ENCODE peak calls at places on chromosomes 16 and 17, in eight cellular contexts. One of them, this sample, is unnamed.

GRCh38 chr17:10073905-10074304 is 124.5 kb downstream of the GAS7 start:
- DNase-seq in ureter: no peak
- DNase-seq in hepatic stellate cell: no peak
- DNase-seq in activated CD4-positive, alpha-beta T cell treated with anti-CD3 and anti-CD28 coated beads, Interleukin-2, amount 10 ng/mL, durations not matched to agents 7 days and 5 days: no peak
- DNase-seq in mesothelial cell of epicardium: no peak
- DNase-seq in mucosa of gallbladder: no peak
- DNase-seq in GM12892: no peak
- DNase-seq in M059J: no peak
- DNase-seq in this sample: no peak

GRCh38 chr17:78995761-78996451 is 13.7 kb downstream of the CANT1 start:
- DNase-seq in ureter: peak
- DNase-seq in hepatic stellate cell: no peak
- DNase-seq in activated CD4-positive, alpha-beta T cell treated with anti-CD3 and anti-CD28 coated beads, Interleukin-2, amount 10 ng/mL, durations not matched to agents 7 days and 5 days: no peak
- DNase-seq in mesothelial cell of epicardium: no peak
- DNase-seq in mucosa of gallbladder: peak
- DNase-seq in GM12892: no peak
- DNase-seq in M059J: no peak
- DNase-seq in this sample: peak

GRCh38 chr16:74950511-74950910 is 34.4 kb downstream of the WDR59 start:
- DNase-seq in ureter: no peak
- DNase-seq in hepatic stellate cell: no peak
- DNase-seq in activated CD4-positive, alpha-beta T cell treated with anti-CD3 and anti-CD28 coated beads, Interleukin-2, amount 10 ng/mL, durations not matched to agents 7 days and 5 days: no peak
- DNase-seq in mesothelial cell of epicardium: no peak
- DNase-seq in mucosa of gallbladder: no peak
- DNase-seq in GM12892: no peak
- DNase-seq in M059J: no peak
- DNase-seq in this sample: no peak

GRCh38 chr17:51263001-51263400 is 2.7 kb downstream of the UTP18 start:
- DNase-seq in ureter: no peak
- DNase-seq in hepatic stellate cell: no peak
- DNase-seq in activated CD4-positive, alpha-beta T cell treated with anti-CD3 and anti-CD28 coated beads, Interleukin-2, amount 10 ng/mL, durations not matched to agents 7 days and 5 days: no peak
- DNase-seq in mesothelial cell of epicardium: no peak
- DNase-seq in mucosa of gallbladder: no peak
- DNase-seq in GM12892: no peak
- DNase-seq in M059J: peak
- DNase-seq in this sample: no peak

GRCh38 chr16:2196162-2196980 is at the start of gene CASKIN1:
- DNase-seq in ureter: no peak
- DNase-seq in hepatic stellate cell: peak
- DNase-seq in activated CD4-positive, alpha-beta T cell treated with anti-CD3 and anti-CD28 coated beads, Interleukin-2, amount 10 ng/mL, durations not matched to agents 7 days and 5 days: no peak
- DNase-seq in mesothelial cell of epicardium: no peak
- DNase-seq in mucosa of gallbladder: no peak
- DNase-seq in GM12892: no peak
- DNase-seq in M059J: no peak
- DNase-seq in this sample: peak

GRCh38 chr17:4214142-4214541 is 49.6 kb downstream of the ANKFY1 start:
- DNase-seq in ureter: no peak
- DNase-seq in hepatic stellate cell: no peak
- DNase-seq in activated CD4-positive, alpha-beta T cell treated with anti-CD3 and anti-CD28 coated beads, Interleukin-2, amount 10 ng/mL, durations not matched to agents 7 days and 5 days: no peak
- DNase-seq in mesothelial cell of epicardium: no peak
- DNase-seq in mucosa of gallbladder: no peak
- DNase-seq in GM12892: no peak
- DNase-seq in M059J: no peak
- DNase-seq in this sample: no peak

GRCh38 chr17:12107905-12108304 is 87.2 kb downstream of the MAP2K4 start:
- DNase-seq in ureter: no peak
- DNase-seq in hepatic stellate cell: no peak
- DNase-seq in activated CD4-positive, alpha-beta T cell treated with anti-CD3 and anti-CD28 coated beads, Interleukin-2, amount 10 ng/mL, durations not matched to agents 7 days and 5 days: no peak
- DNase-seq in mesothelial cell of epicardium: no peak
- DNase-seq in mucosa of gallbladder: no peak
- DNase-seq in GM12892: no peak
- DNase-seq in M059J: peak
- DNase-seq in this sample: no peak

GRCh38 chr17:32731556-32732295 is 145.2 kb downstream of the MYO1D start:
- DNase-seq in ureter: no peak
- DNase-seq in hepatic stellate cell: no peak
- DNase-seq in activated CD4-positive, alpha-beta T cell treated with anti-CD3 and anti-CD28 coated beads, Interleukin-2, amount 10 ng/mL, durations not matched to agents 7 days and 5 days: no peak
- DNase-seq in mesothelial cell of epicardium: no peak
- DNase-seq in mucosa of gallbladder: no peak
- DNase-seq in GM12892: no peak
- DNase-seq in M059J: no peak
- DNase-seq in this sample: no peak

GRCh38 chr17:65332375-65332774 is 195.2 kb downstream of the RGS9 start:
- DNase-seq in ureter: no peak
- DNase-seq in hepatic stellate cell: peak
- DNase-seq in activated CD4-positive, alpha-beta T cell treated with anti-CD3 and anti-CD28 coated beads, Interleukin-2, amount 10 ng/mL, durations not matched to agents 7 days and 5 days: no peak
- DNase-seq in mesothelial cell of epicardium: no peak
- DNase-seq in mucosa of gallbladder: no peak
- DNase-seq in GM12892: no peak
- DNase-seq in M059J: peak
- DNase-seq in this sample: peak

GRCh38 chr16:876041-876335 is 75.5 kb upstream of the GNG13 start:
- DNase-seq in ureter: no peak
- DNase-seq in hepatic stellate cell: no peak
- DNase-seq in activated CD4-positive, alpha-beta T cell treated with anti-CD3 and anti-CD28 coated beads, Interleukin-2, amount 10 ng/mL, durations not matched to agents 7 days and 5 days: no peak
- DNase-seq in mesothelial cell of epicardium: no peak
- DNase-seq in mucosa of gallbladder: no peak
- DNase-seq in GM12892: no peak
- DNase-seq in M059J: no peak
- DNase-seq in this sample: no peak

GRCh38 chr16:65828296-65828695 is 538.2 kb upstream of the CDH5 start:
- DNase-seq in ureter: no peak
- DNase-seq in hepatic stellate cell: no peak
- DNase-seq in activated CD4-positive, alpha-beta T cell treated with anti-CD3 and anti-CD28 coated beads, Interleukin-2, amount 10 ng/mL, durations not matched to agents 7 days and 5 days: no peak
- DNase-seq in mesothelial cell of epicardium: no peak
- DNase-seq in mucosa of gallbladder: no peak
- DNase-seq in GM12892: no peak
- DNase-seq in M059J: no peak
- DNase-seq in this sample: no peak

GRCh38 chr16:56637814-56638750 is at the start of gene MT1A:
- DNase-seq in ureter: peak
- DNase-seq in hepatic stellate cell: peak
- DNase-seq in activated CD4-positive, alpha-beta T cell treated with anti-CD3 and anti-CD28 coated beads, Interleukin-2, amount 10 ng/mL, durations not matched to agents 7 days and 5 days: no peak
- DNase-seq in mesothelial cell of epicardium: no peak
- DNase-seq in mucosa of gallbladder: peak
- DNase-seq in GM12892: no peak
- DNase-seq in M059J: peak
- DNase-seq in this sample: peak

GRCh38 chr17:69744512-69745098 is 330.1 kb downstream of the MAP2K6 start:
- DNase-seq in ureter: no peak
- DNase-seq in hepatic stellate cell: no peak
- DNase-seq in activated CD4-positive, alpha-beta T cell treated with anti-CD3 and anti-CD28 coated beads, Interleukin-2, amount 10 ng/mL, durations not matched to agents 7 days and 5 days: no peak
- DNase-seq in mesothelial cell of epicardium: no peak
- DNase-seq in mucosa of gallbladder: no peak
- DNase-seq in GM12892: no peak
- DNase-seq in M059J: no peak
- DNase-seq in this sample: no peak

GRCh38 chr17:78144146-78144719 is 2.0 kb upstream of the C17orf99 start:
- DNase-seq in ureter: peak
- DNase-seq in hepatic stellate cell: peak
- DNase-seq in activated CD4-positive, alpha-beta T cell treated with anti-CD3 and anti-CD28 coated beads, Interleukin-2, amount 10 ng/mL, durations not matched to agents 7 days and 5 days: no peak
- DNase-seq in mesothelial cell of epicardium: no peak
- DNase-seq in mucosa of gallbladder: peak
- DNase-seq in GM12892: no peak
- DNase-seq in M059J: peak
- DNase-seq in this sample: peak

GRCh38 chr16:80691111-80691761 is 113.2 kb downstream of the CDYL2 start:
- DNase-seq in ureter: no peak
- DNase-seq in hepatic stellate cell: no peak
- DNase-seq in activated CD4-positive, alpha-beta T cell treated with anti-CD3 and anti-CD28 coated beads, Interleukin-2, amount 10 ng/mL, durations not matched to agents 7 days and 5 days: no peak
- DNase-seq in mesothelial cell of epicardium: no peak
- DNase-seq in mucosa of gallbladder: no peak
- DNase-seq in GM12892: no peak
- DNase-seq in M059J: peak
- DNase-seq in this sample: no peak

GRCh38 chr17:65677932-65678331 is 116.5 kb upstream of the AXIN2 start:
- DNase-seq in ureter: no peak
- DNase-seq in hepatic stellate cell: peak
- DNase-seq in activated CD4-positive, alpha-beta T cell treated with anti-CD3 and anti-CD28 coated beads, Interleukin-2, amount 10 ng/mL, durations not matched to agents 7 days and 5 days: no peak
- DNase-seq in mesothelial cell of epicardium: no peak
- DNase-seq in mucosa of gallbladder: no peak
- DNase-seq in GM12892: no peak
- DNase-seq in M059J: peak
- DNase-seq in this sample: peak

GRCh38 chr17:298791-299450 is 53.7 kb downstream of the RPH3AL start:
- DNase-seq in ureter: no peak
- DNase-seq in hepatic stellate cell: no peak
- DNase-seq in activated CD4-positive, alpha-beta T cell treated with anti-CD3 and anti-CD28 coated beads, Interleukin-2, amount 10 ng/mL, durations not matched to agents 7 days and 5 days: no peak
- DNase-seq in mesothelial cell of epicardium: no peak
- DNase-seq in mucosa of gallbladder: peak
- DNase-seq in GM12892: no peak
- DNase-seq in M059J: no peak
- DNase-seq in this sample: no peak

GRCh38 chr16:84806256-84806889 is 13.4 kb upstream of the CRISPLD2 start:
- DNase-seq in ureter: no peak
- DNase-seq in hepatic stellate cell: peak
- DNase-seq in activated CD4-positive, alpha-beta T cell treated with anti-CD3 and anti-CD28 coated beads, Interleukin-2, amount 10 ng/mL, durations not matched to agents 7 days and 5 days: no peak
- DNase-seq in mesothelial cell of epicardium: no peak
- DNase-seq in mucosa of gallbladder: no peak
- DNase-seq in GM12892: peak
- DNase-seq in M059J: peak
- DNase-seq in this sample: no peak

GRCh38 chr16:80663078-80663477 is 122.3 kb downstream of the DYNLRB2 start:
- DNase-seq in ureter: no peak
- DNase-seq in hepatic stellate cell: no peak
- DNase-seq in activated CD4-positive, alpha-beta T cell treated with anti-CD3 and anti-CD28 coated beads, Interleukin-2, amount 10 ng/mL, durations not matched to agents 7 days and 5 days: no peak
- DNase-seq in mesothelial cell of epicardium: no peak
- DNase-seq in mucosa of gallbladder: no peak
- DNase-seq in GM12892: no peak
- DNase-seq in M059J: peak
- DNase-seq in this sample: no peak

GRCh38 chr17:36849871-36850348 is 87.4 kb upstream of the LHX1 start:
- DNase-seq in ureter: peak
- DNase-seq in hepatic stellate cell: peak
- DNase-seq in activated CD4-positive, alpha-beta T cell treated with anti-CD3 and anti-CD28 coated beads, Interleukin-2, amount 10 ng/mL, durations not matched to agents 7 days and 5 days: peak
- DNase-seq in mesothelial cell of epicardium: no peak
- DNase-seq in mucosa of gallbladder: no peak
- DNase-seq in GM12892: no peak
- DNase-seq in M059J: peak
- DNase-seq in this sample: peak

GRCh38 chr17:75588546-75589016 is 981 bp downstream of the MYO15B start:
- DNase-seq in ureter: no peak
- DNase-seq in hepatic stellate cell: no peak
- DNase-seq in activated CD4-positive, alpha-beta T cell treated with anti-CD3 and anti-CD28 coated beads, Interleukin-2, amount 10 ng/mL, durations not matched to agents 7 days and 5 days: no peak
- DNase-seq in mesothelial cell of epicardium: no peak
- DNase-seq in mucosa of gallbladder: peak
- DNase-seq in GM12892: no peak
- DNase-seq in M059J: no peak
- DNase-seq in this sample: no peak

GRCh38 chr16:10577305-10578202 is 2.8 kb downstream of the EMP2 start:
- DNase-seq in ureter: no peak
- DNase-seq in hepatic stellate cell: peak
- DNase-seq in activated CD4-positive, alpha-beta T cell treated with anti-CD3 and anti-CD28 coated beads, Interleukin-2, amount 10 ng/mL, durations not matched to agents 7 days and 5 days: no peak
- DNase-seq in mesothelial cell of epicardium: no peak
- DNase-seq in mucosa of gallbladder: no peak
- DNase-seq in GM12892: no peak
- DNase-seq in M059J: peak
- DNase-seq in this sample: peak

GRCh38 chr16:57306676-57307341 is 22.3 kb upstream of the PLLP start:
- DNase-seq in ureter: no peak
- DNase-seq in hepatic stellate cell: no peak
- DNase-seq in activated CD4-positive, alpha-beta T cell treated with anti-CD3 and anti-CD28 coated beads, Interleukin-2, amount 10 ng/mL, durations not matched to agents 7 days and 5 days: no peak
- DNase-seq in mesothelial cell of epicardium: no peak
- DNase-seq in mucosa of gallbladder: no peak
- DNase-seq in GM12892: no peak
- DNase-seq in M059J: no peak
- DNase-seq in this sample: no peak

GRCh38 chr17:10048951-10049350 is 143.9 kb upstream of the RCVRN start:
- DNase-seq in ureter: no peak
- DNase-seq in hepatic stellate cell: no peak
- DNase-seq in activated CD4-positive, alpha-beta T cell treated with anti-CD3 and anti-CD28 coated beads, Interleukin-2, amount 10 ng/mL, durations not matched to agents 7 days and 5 days: no peak
- DNase-seq in mesothelial cell of epicardium: no peak
- DNase-seq in mucosa of gallbladder: no peak
- DNase-seq in GM12892: no peak
- DNase-seq in M059J: no peak
- DNase-seq in this sample: no peak

GRCh38 chr17:19457046-19457445 is 46.0 kb downstream of the RNF112 start:
- DNase-seq in ureter: no peak
- DNase-seq in hepatic stellate cell: no peak
- DNase-seq in activated CD4-positive, alpha-beta T cell treated with anti-CD3 and anti-CD28 coated beads, Interleukin-2, amount 10 ng/mL, durations not matched to agents 7 days and 5 days: no peak
- DNase-seq in mesothelial cell of epicardium: no peak
- DNase-seq in mucosa of gallbladder: no peak
- DNase-seq in GM12892: no peak
- DNase-seq in M059J: no peak
- DNase-seq in this sample: no peak

GRCh38 chr17:49515196-49515770 is 20.2 kb downstream of the NGFR start:
- DNase-seq in ureter: peak
- DNase-seq in hepatic stellate cell: peak
- DNase-seq in activated CD4-positive, alpha-beta T cell treated with anti-CD3 and anti-CD28 coated beads, Interleukin-2, amount 10 ng/mL, durations not matched to agents 7 days and 5 days: no peak
- DNase-seq in mesothelial cell of epicardium: no peak
- DNase-seq in mucosa of gallbladder: peak
- DNase-seq in GM12892: peak
- DNase-seq in M059J: peak
- DNase-seq in this sample: peak

GRCh38 chr17:77735051-77735340 is 223.5 kb upstream of the TNRC6C start:
- DNase-seq in ureter: no peak
- DNase-seq in hepatic stellate cell: no peak
- DNase-seq in activated CD4-positive, alpha-beta T cell treated with anti-CD3 and anti-CD28 coated beads, Interleukin-2, amount 10 ng/mL, durations not matched to agents 7 days and 5 days: no peak
- DNase-seq in mesothelial cell of epicardium: no peak
- DNase-seq in mucosa of gallbladder: no peak
- DNase-seq in GM12892: no peak
- DNase-seq in M059J: no peak
- DNase-seq in this sample: no peak

This sample was measured in SW480.